ENCODE peak calls at places on chromosome 5, in seven cellular contexts. Q is progenitor cell of endocrine pancreas, U is head of caudate nucleus, Y is NCI-H1092, F is hepatic stellate cell, G is iris pigment epithelial cell, L is nephron progenitor cell. X is an unnamed sample.

GRCh38 chr5:150538007-150538917 is 30.3 kb downstream of the NDST1 start:
- DNase-seq in U (no peak), F (peak), Y (no peak), Q (no peak), L (no peak), G (peak), X (no peak)

GRCh38 chr5:160020969-160021368 is 12.0 kb downstream of the TTC1 start:
- DNase-seq in Q (no peak), G (peak), Y (no peak), L (no peak), U (no peak), F (no peak), X (no peak)

GRCh38 chr5:54009357-54009756 is 301.0 kb downstream of the ARL15 start:
- DNase-seq in Q (no peak), L (no peak), Y (no peak), G (no peak), U (no peak), F (no peak), X (no peak)

GRCh38 chr5:115333164-115333563 is 36.7 kb upstream of the CCDC112 start:
- DNase-seq in L (no peak), U (no peak), G (peak), Y (no peak), Q (no peak), F (no peak), X (no peak)

GRCh38 chr5:9523090-9523813 is 22.6 kb downstream of the SEMA5A start:
- DNase-seq in U (no peak), G (peak), L (no peak), F (no peak), Q (no peak), Y (no peak), X (no peak)

GRCh38 chr5:77308154-77308960 is 97.9 kb downstream of the PDE8B start:
- DNase-seq in G (no peak), Q (no peak), L (peak), Y (no peak), U (no peak), F (no peak), X (no peak)

GRCh38 chr5:178376906-178377582 is 144.4 kb upstream of the PHYKPL start:
- DNase-seq in Q (no peak), L (peak), Y (no peak), G (no peak), F (no peak), U (no peak), X (no peak)

GRCh38 chr5:321726-322251 is 275 bp downstream of the AHRR start:
- DNase-seq in G (no peak), Q (no peak), Y (no peak), U (no peak), F (peak), L (no peak), X (no peak)

GRCh38 chr5:22835630-22836029 is 17.5 kb downstream of the CDH12 start:
- DNase-seq in U (no peak), Q (no peak), F (no peak), L (no peak), Y (peak), G (no peak), X (no peak)

GRCh38 chr5:62732677-62733121 is 154.1 kb downstream of the LRRC70 start:
- DNase-seq in G (peak), F (no peak), L (no peak), Q (no peak), U (no peak), Y (no peak), X (no peak)

GRCh38 chr5:75756991-75757390 is 39.8 kb upstream of the POC5 start:
- DNase-seq in Q (no peak), F (no peak), G (peak), U (no peak), L (no peak), Y (no peak), X (no peak)

GRCh38 chr5:131417240-131417869 is 153.5 kb downstream of the CDC42SE2 start:
- DNase-seq in Y (peak), L (peak), G (peak), U (peak), Q (peak), F (peak), X (peak)

GRCh38 chr5:142697356-142697807 is 11.5 kb upstream of the FGF1 start:
- DNase-seq in G (peak), U (no peak), F (peak), Y (no peak), Q (no peak), L (no peak), X (no peak)

GRCh38 chr5:138964547-138965174 is 89.5 kb upstream of the LRRTM2 start:
- DNase-seq in Q (no peak), F (no peak), Y (no peak), G (no peak), U (no peak), L (no peak), X (no peak)

GRCh38 chr5:122741681-122742080 is 33.2 kb upstream of the SNX2 start:
- DNase-seq in U (no peak), Y (no peak), L (no peak), G (peak), F (no peak), Q (no peak), X (no peak)

GRCh38 chr5:67206381-67207328 is 10.1 kb upstream of the CD180 start:
- DNase-seq in U (no peak), F (peak), Q (no peak), L (no peak), G (peak), Y (no peak), X (no peak)

GRCh38 chr5:67879619-67880357 is 335.8 kb upstream of the PIK3R1 start:
- DNase-seq in L (no peak), G (peak), U (no peak), Q (no peak), Y (no peak), F (no peak), X (no peak)

GRCh38 chr5:137091473-137091872 is 407.7 kb downstream of the SPOCK1 start:
- DNase-seq in L (peak), U (no peak), Y (no peak), G (no peak), Q (no peak), F (no peak), X (no peak)

GRCh38 chr5:157679801-157680200 is 8.5 kb downstream of the C5orf52 start:
- DNase-seq in Y (no peak), F (no peak), G (no peak), U (no peak), L (no peak), Q (no peak), X (no peak)

X was measured in C1 segment of cervical spinal cord.